ENCODE peak calls at places on chromosome 22, in five cellular contexts. I is Right ventricle myocardium inferior; P is activated B cell treated with CpG ODN at 0.5 μM for 24 hours; N is CD8-positive, alpha-beta T cell; X is heart left ventricle. Y is an unnamed sample.

GRCh38 chr22:34902335-34902734 is 163.6 kb upstream of the ISX start:
- ATAC-seq in I (no peak), P (no peak), N (no peak), X (no peak), Y (no peak)

GRCh38 chr22:44057411-44057987 is 33.4 kb downstream of the PARVB start:
- ATAC-seq in I (peak), P (no peak), N (no peak), X (peak), Y (no peak)

GRCh38 chr22:41925783-41926460 is 684 bp downstream of the TNFRSF13C start:
- ATAC-seq in I (peak), P (peak), N (peak), X (peak), Y (peak)

GRCh38 chr22:33971561-33971961 is 51.3 kb upstream of the LARGE1 start:
- ATAC-seq in I (no peak), P (no peak), N (no peak), X (no peak), Y (no peak)

GRCh38 chr22:43543522-43544281 is 131.9 kb downstream of the MPPED1 start:
- ATAC-seq in I (no peak), P (no peak), N (no peak), X (no peak), Y (no peak)

GRCh38 chr22:27726344-27726725 is 75.2 kb downstream of the MN1 start:
- ATAC-seq in I (no peak), P (no peak), N (no peak), X (peak), Y (no peak)

GRCh38 chr22:39349967-39350802 is at the start of gene SYNGR1:
- ATAC-seq in I (peak), P (peak), N (peak), X (peak), Y (no peak)

GRCh38 chr22:31223786-31224191 is 11.7 kb downstream of the LIMK2 start:
- ATAC-seq in I (no peak), P (no peak), N (no peak), X (no peak), Y (no peak)

GRCh38 chr22:29216873-29217666 is 11.4 kb downstream of the EMID1 start:
- ATAC-seq in I (no peak), P (no peak), N (no peak), X (no peak), Y (peak)

GRCh38 chr22:47295982-47296381 is 533.5 kb downstream of the TBC1D22A start:
- ATAC-seq in I (no peak), P (no peak), N (no peak), X (no peak), Y (no peak)

GRCh38 chr22:47278655-47279054 is 516.2 kb downstream of the TBC1D22A start:
- ATAC-seq in I (peak), P (no peak), N (no peak), X (peak), Y (no peak)

GRCh38 chr22:40533712-40534378 is 102.7 kb downstream of the MRTFA start:
- ATAC-seq in I (peak), P (peak), N (peak), X (peak), Y (peak)

GRCh38 chr22:20904008-20904979 is 12.9 kb upstream of the CRKL start:
- ATAC-seq in I (peak), P (no peak), N (no peak), X (no peak), Y (no peak)

GRCh38 chr22:26416670-26417270 is 12.3 kb upstream of the ASPHD2 start:
- ATAC-seq in I (no peak), P (no peak), N (no peak), X (peak), Y (no peak)

GRCh38 chr22:36384766-36385400 is 2.9 kb downstream of the MYH9 start:
- ATAC-seq in I (no peak), P (no peak), N (peak), X (no peak), Y (no peak)

GRCh38 chr22:20562607-20563463 is 55.4 kb downstream of the MED15 start:
- ATAC-seq in I (no peak), P (no peak), N (no peak), X (no peak), Y (no peak)

GRCh38 chr22:39942433-39943213 is 17.6 kb upstream of the TMA7B start:
- ATAC-seq in I (no peak), P (no peak), N (peak), X (no peak), Y (no peak)

GRCh38 chr22:38862375-38863329 is 9.4 kb downstream of the CBX6 start:
- ATAC-seq in I (peak), P (peak), N (peak), X (peak), Y (no peak)

GRCh38 chr22:42635531-42635930 is 4.9 kb downstream of the ATP5MGL start:
- ATAC-seq in I (peak), P (no peak), N (no peak), X (peak), Y (no peak)

GRCh38 chr22:35894937-35895708 is 133.5 kb downstream of the RBFOX2 start:
- ATAC-seq in I (peak), P (no peak), N (peak), X (peak), Y (no peak)

GRCh38 chr22:16601437-16602223 is 9.0 kb upstream of the CCT8L2 start:
- ATAC-seq in I (peak), P (no peak), N (peak), X (peak), Y (peak)

GRCh38 chr22:23398701-23399366 is 181.3 kb downstream of the IGLL1 start:
- ATAC-seq in I (no peak), P (no peak), N (no peak), X (no peak), Y (no peak)

GRCh38 chr22:32836286-32836859 is 34.9 kb downstream of the TIMP3 start:
- ATAC-seq in I (no peak), P (no peak), N (no peak), X (no peak), Y (no peak)

Y was measured in stimulated activated memory B cell treated with anti-CD40 and anti-IgM and Interleukin-4, amounts not matched to agents 10 μg/mL and 1 μg/mL and 100 μg/mL, for 72 hours.